ENCODE peak calls at places on chromosomes 11 and 22, in nine cellular contexts. Q, T, L, C, K, D, X, Z and N are unnamed samples.

GRCh38 chr11:121687961-121688566 is 235.3 kb upstream of the SORL1-AS1 start:
- DNase-seq in K (peak), D (no peak), C (peak), L (no peak), Q (no peak), X (no peak), Z (no peak), T (no peak), N (no peak)

GRCh38 chr11:105000167-105000566 is 22.8 kb downstream of the CASP5 start:
- DNase-seq in T (no peak), Q (no peak), L (peak), X (no peak), D (peak), K (no peak), C (peak), Z (no peak), N (peak)

GRCh38 chr11:2529173-2529572 is 84.4 kb downstream of the KCNQ1 start:
- DNase-seq in T (no peak), L (no peak), D (no peak), Q (no peak), C (no peak), Z (peak), X (no peak), K (no peak), N (no peak)

GRCh38 chr22:19735665-19736510 is 12.5 kb downstream of the GP1BB start:
- DNase-seq in Q (no peak), K (no peak), X (no peak), T (no peak), C (no peak), D (no peak), Z (no peak), L (no peak), N (no peak)

GRCh38 chr11:10934293-10934850 is 76.5 kb upstream of the ZBED5 start:
- DNase-seq in D (peak), L (peak), K (no peak), T (no peak), X (no peak), C (no peak), Z (no peak), Q (no peak), N (no peak)

GRCh38 chr11:119573858-119574257 is 150.9 kb upstream of the THY1 start:
- DNase-seq in L (no peak), T (no peak), K (no peak), C (no peak), X (no peak), Q (no peak), D (no peak), Z (no peak), N (no peak)

GRCh38 chr11:95593101-95593500 is 196.5 kb downstream of the FAM76B start:
- DNase-seq in T (no peak), D (no peak), Z (no peak), K (no peak), C (no peak), X (no peak), Q (no peak), L (peak), N (no peak)

GRCh38 chr11:2789791-2790580 is 90.2 kb upstream of the KCNQ1OT1 start:
- DNase-seq in X (no peak), Z (peak), D (no peak), Q (no peak), K (no peak), L (no peak), T (no peak), C (no peak), N (no peak)

GRCh38 chr22:41831383-41831782 is 1.5 kb upstream of the SREBF2 start:
- DNase-seq in C (peak), D (no peak), T (no peak), Z (no peak), X (no peak), Q (no peak), L (no peak), K (no peak), N (no peak)

GRCh38 chr22:17106785-17107546 is 14.2 kb downstream of the TMEM121B start:
- DNase-seq in Q (no peak), K (no peak), Z (peak), C (no peak), D (no peak), L (no peak), T (no peak), X (no peak), N (no peak)

GRCh38 chr11:61131186-61131585 is 28.9 kb downstream of the CD5 start:
- DNase-seq in L (no peak), D (no peak), K (no peak), C (no peak), X (no peak), T (no peak), Q (no peak), Z (no peak), N (no peak)

GRCh38 chr22:19688301-19689290 is 25.7 kb upstream of the SEPTIN5 start:
- DNase-seq in L (no peak), X (no peak), T (no peak), Z (peak), D (no peak), K (no peak), Q (no peak), C (no peak), N (no peak)

GRCh38 chr11:46639197-46639839 is 22.0 kb downstream of the ATG13 start:
- DNase-seq in D (no peak), Q (no peak), Z (no peak), X (no peak), K (no peak), L (no peak), T (no peak), C (no peak), N (no peak)

GRCh38 chr11:1373536-1374214 is 16.1 kb upstream of the BRSK2 start:
- DNase-seq in T (no peak), C (no peak), Z (no peak), X (no peak), K (no peak), L (no peak), D (no peak), Q (peak), N (no peak)

GRCh38 chr11:123448798-123449197 is 18.7 kb downstream of the GRAMD1B start:
- DNase-seq in Q (no peak), C (no peak), T (no peak), Z (no peak), X (no peak), K (no peak), D (no peak), L (no peak), N (no peak)